ENCODE peak calls at places on chromosome X, in four cellular contexts. V is GM12878, F is GM12891, U is K562. G is an unnamed sample.

GRCh38 chrX:56343231-56343630 is 111.1 kb downstream of the KLF8 start:
- DNase-seq in F (no peak), V (no peak), U (no peak), G (no peak)

GRCh38 chrX:576904-577303 is 53.7 kb upstream of the SHOX start:
- DNase-seq in V (no peak), F (no peak), U (no peak), G (no peak)

GRCh38 chrX:110322603-110323002 is 4.7 kb upstream of the AMMECR1 start:
- DNase-seq in F (no peak), U (no peak), V (no peak), G (no peak)

GRCh38 chrX:104270916-104271512 is 16.3 kb upstream of the ESX1 start:
- DNase-seq in U (peak), V (no peak), F (no peak), G (peak)

GRCh38 chrX:96906741-96907140 is 23.0 kb downstream of the RPA4 start:
- DNase-seq in U (no peak), F (no peak), V (no peak), G (no peak)

GRCh38 chrX:57918750-57919436 is 8.6 kb upstream of the ZXDA start:
- DNase-seq in V (no peak), F (no peak), U (no peak), G (peak)

GRCh38 chrX:29662759-29663503 is 552.4 kb upstream of the MAGEB2 start:
- DNase-seq in V (peak), U (no peak), F (no peak), G (no peak)

GRCh38 chrX:68112321-68112720 is 321.0 kb downstream of the OPHN1 start:
- DNase-seq in U (no peak), V (no peak), F (no peak), G (no peak)

GRCh38 chrX:57930051-57930450 is 19.8 kb upstream of the ZXDA start:
- DNase-seq in V (no peak), F (no peak), U (no peak), G (no peak)

GRCh38 chrX:95057341-95057740 is 1383.3 kb downstream of the FAM133A start:
- DNase-seq in V (no peak), U (no peak), F (no peak), G (no peak)

GRCh38 chrX:95059909-95060308 is 1385.9 kb downstream of the FAM133A start:
- DNase-seq in F (no peak), V (no peak), U (no peak), G (no peak)

GRCh38 chrX:95056901-95057300 is 1382.9 kb downstream of the FAM133A start:
- DNase-seq in V (no peak), U (no peak), F (no peak), G (no peak)

GRCh38 chrX:95055991-95056390 is 1382.0 kb downstream of the FAM133A start:
- DNase-seq in U (no peak), V (no peak), F (no peak), G (no peak)

GRCh38 chrX:95058815-95059214 is 1384.8 kb downstream of the FAM133A start:
- DNase-seq in U (no peak), F (no peak), V (no peak), G (no peak)
- TF ChIP-seq SPI1 in U (no peak), F (no peak), V (no peak), G (no peak)

GRCh38 chrX:27767387-27767786 is 40.4 kb upstream of the MAGEB10 start:
- DNase-seq in F (no peak), V (no peak), U (no peak), G (no peak)
- TF ChIP-seq SPI1 in F (no peak), V (no peak), U (no peak), G (no peak)

DNA sequence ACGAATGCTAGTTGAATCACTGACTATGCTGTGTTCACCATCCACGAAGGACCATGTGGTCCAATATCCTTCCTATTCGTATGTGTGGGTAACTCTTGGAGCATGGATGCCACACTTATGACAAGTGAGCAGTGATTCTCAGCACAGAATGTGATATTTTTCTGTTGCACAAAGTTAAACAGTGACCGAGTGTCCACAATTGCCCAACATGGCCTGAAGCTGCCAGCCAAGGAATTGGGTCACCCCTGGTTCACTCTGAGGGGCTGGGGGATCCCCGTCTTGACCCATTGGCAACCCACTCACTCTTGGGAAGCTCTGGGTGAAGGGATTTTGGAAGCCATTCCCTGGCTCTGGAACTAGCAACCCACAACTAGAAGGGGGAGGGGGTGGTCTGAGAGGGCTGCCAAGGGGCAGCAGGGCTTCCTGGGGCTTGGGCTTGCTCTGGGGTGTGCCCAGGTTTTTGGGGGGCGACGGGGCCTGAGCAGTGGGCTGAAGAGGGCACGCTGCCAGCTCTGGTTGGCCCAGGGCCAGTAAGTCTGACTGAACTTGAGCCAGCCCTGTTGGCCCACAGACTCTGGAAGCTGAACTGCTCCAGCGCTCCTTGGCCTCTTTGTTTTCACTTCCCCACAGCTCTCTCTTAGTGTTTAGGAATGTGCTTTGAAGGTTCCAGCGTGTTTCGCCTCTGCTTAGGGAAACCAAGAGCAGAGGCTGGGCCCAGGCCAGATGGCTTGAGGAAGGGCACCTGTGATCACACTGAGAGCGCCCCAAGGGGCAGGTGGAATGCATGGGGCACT is 43.1 kb upstream of the BCOR start:
- DNase-seq in U (no peak), V (no peak), F (no peak), G (no peak)
- TF ChIP-seq SPI1 in U (no peak), V (no peak), F (no peak), G (no peak)

GRCh38 chrX:10929747-10930146 is 181.4 kb upstream of the HCCS start:
- DNase-seq in V (no peak), U (no peak), F (no peak), G (no peak)
- TF ChIP-seq SPI1 in V (no peak), U (no peak), F (no peak), G (no peak)

GRCh38 chrX:48540015-48540350 is 469 bp downstream of the TBC1D25 start:
- DNase-seq in U (peak), V (no peak), F (no peak), G (no peak)
- TF ChIP-seq SPI1 in U (no peak), V (no peak), F (no peak), G (no peak)

G was measured in HL-60.